ENCODE peak calls at places on chromosomes 2 and 18, in five cellular contexts. L is endothelial cell of umbilical vein, Z is transverse colon, S is stomach, Y is HCT116. G is an unnamed sample.

GRCh38 chr2:104969564-104969963 is 68.3 kb upstream of the MRPS9 start:
- DNase-seq in S (no peak), L (no peak), Z (no peak), Y (peak), G (no peak)

GRCh38 chr2:229275506-229275905 is 4.4 kb upstream of the PID1 start:
- DNase-seq in Y (no peak), L (no peak), Z (no peak), S (no peak), G (no peak)

GRCh38 chr2:147779440-147779839 is 65.4 kb upstream of the ACVR2A start:
- DNase-seq in Y (no peak), Z (no peak), L (no peak), S (no peak), G (no peak)

GRCh38 chr2:24825883-24826800 is 32.9 kb downstream of the CENPO start:
- DNase-seq in S (peak), Y (no peak), Z (no peak), L (peak), G (peak)

GRCh38 chr2:231348173-231348572 is 47.3 kb upstream of the B3GNT7 start:
- DNase-seq in Y (no peak), S (peak), L (no peak), Z (no peak), G (no peak)

GRCh38 chr2:102518170-102518569 is 45.1 kb downstream of the SLC9A4 start:
- DNase-seq in Y (no peak), S (no peak), Z (no peak), L (no peak), G (no peak)

GRCh38 chr18:46340716-46341115 is 236.5 kb downstream of the HAUS1 start:
- DNase-seq in Y (no peak), S (no peak), Z (no peak), L (no peak), G (no peak)

GRCh38 chr2:95346236-95346737 is 49.1 kb downstream of the KCNIP3 start:
- DNase-seq in Z (peak), S (peak), L (no peak), Y (no peak), G (peak)

GRCh38 chr2:98701230-98701629 is 29.7 kb downstream of the MGAT4A start:
- DNase-seq in Z (no peak), L (peak), Y (no peak), S (no peak), G (no peak)

GRCh38 chr2:42618116-42618515 is 49.7 kb downstream of the MTA3 start:
- DNase-seq in L (peak), Z (no peak), S (no peak), Y (no peak), G (no peak)

GRCh38 chr2:236170678-236171212 is 2.6 kb upstream of the GBX2 start:
- DNase-seq in L (no peak), Z (no peak), S (no peak), Y (no peak), G (no peak)

GRCh38 chr2:70527447-70528080 is 26.1 kb downstream of the TGFA start:
- DNase-seq in Z (no peak), L (no peak), S (no peak), Y (no peak), G (no peak)

GRCh38 chr2:159982270-159982669 is 80.1 kb downstream of the PLA2R1 start:
- DNase-seq in Z (peak), Y (no peak), S (no peak), L (peak), G (no peak)

GRCh38 chr2:160516547-160517365 is 23.1 kb upstream of the RBMS1 start:
- DNase-seq in L (no peak), S (no peak), Z (no peak), Y (no peak), G (no peak)

GRCh38 chr2:181916726-181917377 is 25.3 kb downstream of the ITPRID2 start:
- DNase-seq in Z (no peak), Y (no peak), L (peak), S (no peak), G (no peak)

GRCh38 chr2:204665244-204665643 is 120.0 kb downstream of the PARD3B start:
- DNase-seq in Y (no peak), L (no peak), S (no peak), Z (no peak), G (no peak)

GRCh38 chr2:203440671-203441070 is 94.4 kb downstream of the RAPH1 start:
- DNase-seq in Z (no peak), Y (no peak), S (no peak), L (no peak), G (no peak)

GRCh38 chr2:113240915-113241911 is 37.5 kb downstream of the PAX8 start:
- DNase-seq in S (peak), L (peak), Z (peak), Y (peak), G (peak)

GRCh38 chr2:173148520-173148919 is 72.9 kb downstream of the MAP3K20 start:
- DNase-seq in L (no peak), Y (no peak), S (no peak), Z (no peak), G (no peak)

GRCh38 chr2:40062381-40062780 is 283.3 kb upstream of the THUMPD2 start:
- DNase-seq in S (no peak), Z (no peak), L (no peak), Y (no peak), G (no peak)

GRCh38 chr2:205800804-205801203 is 118.5 kb downstream of the NRP2 start:
- DNase-seq in Z (peak), Y (no peak), L (peak), S (peak), G (no peak)

GRCh38 chr2:150438654-150439053 is 48.8 kb downstream of the RND3 start:
- DNase-seq in Z (no peak), Y (no peak), S (no peak), L (no peak), G (no peak)

GRCh38 chr2:10042301-10043161 is 819 bp upstream of the KLF11 start:
- DNase-seq in S (peak), L (peak), Y (no peak), Z (peak), G (peak)

GRCh38 chr2:197198890-197199289 is 111.7 kb downstream of the ANKRD44 start:
- DNase-seq in L (no peak), S (peak), Y (no peak), Z (peak), G (peak)
- H3K4me3 ChIP-seq in L (no peak), S (peak), Y (no peak), Z (peak), G (peak)

GRCh38 chr2:240997141-240997855 is 1.1 kb upstream of the SNED1 start:
- DNase-seq in S (peak), L (peak), Z (peak), Y (no peak), G (peak)

GRCh38 chr2:240998706-240999000 is 235 bp downstream of the SNED1 start:
- DNase-seq in L (no peak), S (no peak), Z (no peak), Y (no peak), G (no peak)

GRCh38 chr2:240999001-240999791 is 778 bp downstream of the SNED1 start:
- DNase-seq in Z (peak), S (peak), Y (no peak), L (no peak), G (peak)

GRCh38 chr2:240996834-240997140 is 1.6 kb upstream of the SNED1 start:
- DNase-seq in L (no peak), S (no peak), Y (no peak), Z (no peak), G (no peak)

DNA sequence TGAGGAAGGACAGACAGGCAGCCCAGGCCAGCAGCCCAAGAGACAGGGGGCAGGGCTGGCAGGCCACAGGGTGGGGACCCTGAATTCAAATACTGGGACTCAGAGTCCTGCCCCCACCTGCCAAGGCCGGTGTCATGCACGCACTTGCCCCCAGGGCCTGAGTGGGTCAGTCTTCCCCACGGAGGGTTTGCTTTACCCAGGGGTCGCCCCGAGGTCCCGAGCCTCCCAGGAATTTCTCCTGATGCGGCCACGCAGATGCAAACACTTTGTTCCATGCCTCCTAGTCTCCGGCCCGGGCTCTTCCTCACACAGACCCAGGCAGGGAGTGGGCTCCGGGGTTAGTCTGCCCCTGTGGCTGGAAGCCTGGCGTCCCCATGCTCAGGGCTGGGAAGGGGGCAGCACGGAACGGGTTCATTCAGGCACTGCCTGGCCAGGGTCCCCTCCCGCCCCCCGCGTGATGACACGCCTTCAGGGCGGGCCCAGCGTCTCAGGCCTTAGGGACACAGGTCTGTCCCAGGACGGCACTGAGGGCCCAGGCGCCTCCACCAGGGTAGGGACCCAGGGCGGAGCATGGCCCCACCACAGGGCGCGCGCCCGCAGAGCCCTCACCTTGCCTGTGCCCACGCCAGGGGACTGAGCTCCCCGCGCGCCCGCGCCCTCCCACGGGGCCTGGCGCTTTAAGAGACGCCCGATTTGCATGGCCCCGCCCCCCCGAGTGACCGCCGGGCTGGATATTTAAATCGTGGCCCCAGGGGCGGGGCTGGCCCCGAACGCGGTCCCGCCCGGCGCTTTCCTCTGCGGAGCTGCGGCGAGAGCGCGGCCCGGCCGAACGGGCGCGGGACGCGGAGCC is at the start of gene SNED1:
- DNase-seq in S (peak), L (peak), Y (peak), Z (peak), G (peak)
- TF ChIP-seq POLR2A in S (no peak), L (peak), Y (peak), Z (no peak), G (peak)

GRCh38 chr2:74201596-74201995 is 3.2 kb downstream of the MTHFD2 start:
- DNase-seq in Y (no peak), L (no peak), Z (no peak), S (no peak), G (no peak)
- H3K4me3 ChIP-seq in Y (no peak), L (no peak), Z (no peak), S (no peak), G (no peak)

DNA sequence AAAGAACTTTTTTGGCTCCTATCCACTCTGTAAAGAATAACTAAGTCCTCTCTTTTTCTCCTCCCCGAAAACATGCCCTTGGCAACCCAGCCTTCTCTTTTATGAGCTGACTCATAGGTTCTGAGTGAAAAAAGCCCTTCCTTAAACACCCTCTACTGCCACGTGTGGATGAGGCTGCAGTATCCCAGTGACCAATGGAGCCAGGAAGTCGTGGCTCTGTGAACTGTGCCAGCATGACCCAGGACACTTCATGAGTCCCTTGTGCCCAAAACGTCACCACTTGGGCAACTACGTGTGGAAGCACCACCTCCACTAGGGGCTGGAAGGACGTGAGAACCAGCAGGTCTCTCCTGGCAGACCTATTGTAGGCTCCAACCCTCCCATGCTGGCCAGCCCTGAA is 349.6 kb downstream of the TNS1 start:
- DNase-seq in L (peak), Y (peak), S (no peak), Z (peak), G (peak)
- TF ChIP-seq POLR2A in L (no peak), Y (no peak), S (no peak), Z (no peak), G (no peak)

DNA sequence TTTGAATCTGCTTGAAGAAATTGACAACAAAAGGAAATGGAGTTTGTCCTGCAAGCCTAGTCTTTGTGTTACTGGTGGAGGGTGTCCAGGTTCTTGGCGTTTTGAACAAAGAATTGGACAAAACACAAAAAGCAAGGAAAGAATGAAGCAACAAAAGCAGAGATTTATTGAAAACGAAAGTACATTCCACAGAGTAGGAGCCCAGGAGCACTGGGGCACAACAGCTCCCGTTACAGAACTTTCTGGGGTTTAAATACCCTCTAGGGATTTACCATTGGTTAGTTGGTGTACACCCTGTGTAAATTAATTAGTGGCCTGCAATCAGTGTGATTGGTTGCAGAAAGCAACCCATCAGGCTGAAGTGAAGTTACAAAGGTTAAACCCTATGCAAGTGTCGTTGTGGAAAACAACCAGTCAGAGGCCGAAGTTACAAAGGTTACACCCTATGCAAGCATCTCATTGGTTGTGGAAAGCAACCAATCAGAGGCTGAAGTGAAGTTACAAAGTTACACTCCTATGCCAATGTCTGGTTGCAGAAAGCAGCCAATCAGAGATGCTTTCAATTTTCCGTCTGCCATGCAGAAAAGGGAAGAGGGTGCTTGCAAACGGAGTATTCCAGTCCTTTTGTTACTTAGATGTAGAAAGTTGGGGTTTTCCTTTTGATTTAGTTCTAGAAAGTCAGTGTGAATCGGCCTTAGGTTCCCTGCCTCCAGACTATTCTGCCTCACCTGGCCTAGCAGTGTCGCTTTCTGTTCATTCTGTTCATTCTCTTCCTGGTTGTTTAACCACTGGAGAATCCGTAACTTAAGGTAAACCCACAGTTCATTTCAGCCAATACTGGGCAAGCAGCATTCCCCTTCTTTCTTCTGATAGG is 47.6 kb upstream of the PTH2R start:
- DNase-seq in Z (no peak), Y (no peak), L (no peak), S (no peak), G (peak)
- H3K4me3 ChIP-seq in Z (no peak), Y (no peak), L (no peak), S (no peak), G (peak)

GRCh38 chr2:101006065-101006715 is 4.1 kb downstream of the RPL31 start:
- DNase-seq in Z (no peak), L (no peak), S (no peak), Y (no peak), G (no peak)
- TF ChIP-seq POLR2A in Z (no peak), L (no peak), S (no peak), Y (no peak), G (no peak)

GRCh38 chr2:156394033-156394741 is 42.0 kb upstream of the GPD2 start:
- DNase-seq in S (no peak), Z (no peak), Y (no peak), L (no peak), G (peak)
- H3K4me3 ChIP-seq in S (no peak), Z (no peak), Y (no peak), L (no peak), G (peak)

GRCh38 chr18:58537272-58538038 is 91.4 kb downstream of the ALPK2 start:
- DNase-seq in Y (no peak), Z (no peak), S (no peak), L (no peak), G (no peak)

GRCh38 chr18:58540381-58540943 is 88.4 kb downstream of the ALPK2 start:
- DNase-seq in S (no peak), Y (no peak), L (no peak), Z (no peak), G (no peak)

GRCh38 chr18:58539659-58540380 is 89.1 kb downstream of the ALPK2 start:
- DNase-seq in L (no peak), Y (no peak), Z (no peak), S (no peak), G (no peak)

GRCh38 chr18:58536534-58537271 is 92.2 kb downstream of the ALPK2 start:
- DNase-seq in Z (peak), L (no peak), Y (no peak), S (no peak), G (no peak)

DNA sequence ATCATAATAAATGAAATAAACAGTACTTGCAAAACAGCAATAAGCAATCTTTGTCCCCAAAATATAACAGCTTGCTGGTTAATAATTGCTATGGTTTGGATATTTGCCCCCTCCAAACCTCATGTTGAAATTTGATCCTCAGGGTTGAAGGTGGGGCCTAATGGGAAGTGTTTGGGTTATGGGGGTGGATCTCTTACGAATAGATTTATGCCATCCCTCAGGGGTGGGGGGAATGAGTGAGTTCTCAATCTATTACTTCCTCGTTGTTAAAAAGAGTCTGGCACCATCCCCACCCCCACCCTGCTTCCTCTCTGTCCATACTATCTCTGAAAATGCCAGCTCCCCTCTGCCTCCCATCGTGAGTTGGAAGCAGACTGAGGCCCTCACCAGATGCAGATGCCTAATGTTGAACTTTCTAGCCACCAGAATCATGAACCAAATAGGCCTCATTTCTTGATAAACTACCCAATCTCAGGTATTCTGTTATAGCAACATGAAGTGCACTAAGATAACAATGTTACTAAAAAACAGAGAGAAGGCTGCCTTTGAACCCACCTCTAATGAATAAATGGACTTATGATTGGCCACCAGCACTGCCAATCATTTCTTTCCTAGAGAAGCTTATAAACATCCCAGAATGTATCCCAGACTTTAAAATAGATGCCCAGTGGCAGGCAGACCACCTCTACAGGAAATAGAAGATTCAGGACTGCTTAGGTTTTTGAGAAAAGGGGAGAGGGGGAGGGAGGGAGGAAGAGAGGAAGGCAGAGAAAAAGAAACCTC is 90.1 kb downstream of the ALPK2 start:
- DNase-seq in Y (peak), Z (no peak), S (no peak), L (no peak), G (no peak)
- TF ChIP-seq POLR2A in Y (no peak), Z (no peak), S (no peak), L (no peak), G (no peak)

DNA sequence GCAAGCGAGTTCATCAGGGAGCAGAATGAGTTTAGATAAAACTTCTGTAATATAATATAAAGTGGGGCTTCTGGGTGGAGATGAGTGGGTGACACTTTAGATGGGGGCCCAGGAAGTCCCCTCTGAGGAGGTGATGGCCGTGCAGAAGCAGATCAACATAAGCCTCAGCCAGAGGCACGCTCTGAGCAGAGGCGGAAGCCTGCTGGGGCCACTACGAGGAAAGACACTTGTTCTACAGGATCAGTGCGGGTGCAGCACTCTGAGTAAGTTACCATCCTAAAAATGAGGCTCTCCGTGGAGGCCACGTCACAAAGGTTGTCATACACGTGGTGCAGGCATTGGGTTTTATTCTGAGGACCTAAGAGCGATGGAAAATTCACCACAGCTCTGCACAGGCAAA is 22.3 kb downstream of the TMEM18 start:
- DNase-seq in S (no peak), Z (no peak), L (no peak), Y (no peak), G (peak)
- H3K4me3 ChIP-seq in S (no peak), Z (no peak), L (no peak), Y (no peak), G (no peak)

G was measured in testis.